ENCODE peak calls at places on chromosomes 1 and 21, in seven cellular contexts. F, M, C, O, Q, E and L are unnamed samples.

GRCh38 chr1:17525996-17526686 is 13.4 kb upstream of the ARHGEF10L start:
- DNase-seq in F (no peak), M (no peak), C (no peak), O (no peak), Q (no peak), E (no peak), L (no peak)

GRCh38 chr1:3443759-3444697 is 10.4 kb upstream of the ARHGEF16 start:
- DNase-seq in F (no peak), M (no peak), C (no peak), O (no peak), Q (no peak), E (no peak), L (no peak)

GRCh38 chr21:45078877-45079281 is 4.5 kb downstream of the ADARB1 start:
- DNase-seq in F (no peak), M (no peak), C (peak), O (peak), Q (peak), E (peak), L (peak)

GRCh38 chr1:27725374-27726172 is at the start of gene FAM76A:
- DNase-seq in F (peak), M (peak), C (peak), O (peak), Q (peak), E (peak), L (peak)

GRCh38 chr1:41447995-41448770 is 36.3 kb downstream of the EDN2 start:
- DNase-seq in F (no peak), M (no peak), C (no peak), O (no peak), Q (no peak), E (no peak), L (no peak)

GRCh38 chr1:14255231-14255630 is 343.3 kb upstream of the KAZN start:
- DNase-seq in F (no peak), M (no peak), C (no peak), O (no peak), Q (no peak), E (no peak), L (no peak)

GRCh38 chr21:46060596-46061061 is 37.3 kb upstream of the COL6A2 start:
- DNase-seq in F (peak), M (no peak), C (no peak), O (peak), Q (no peak), E (no peak), L (no peak)

GRCh38 chr1:234262754-234263105 is 110.5 kb upstream of the COA6 start:
- DNase-seq in F (no peak), M (no peak), C (no peak), O (no peak), Q (no peak), E (no peak), L (no peak)

GRCh38 chr1:232038704-232039103 is 412.1 kb downstream of the DISC1 start:
- DNase-seq in F (no peak), M (no peak), C (no peak), O (no peak), Q (no peak), E (no peak), L (no peak)

GRCh38 chr1:192311281-192311680 is 5.5 kb upstream of the RGS21 start:
- DNase-seq in F (peak), M (no peak), C (no peak), O (no peak), Q (no peak), E (no peak), L (no peak)

GRCh38 chr1:16720403-16721223 is 19.7 kb upstream of the RNU1-4 start:
- DNase-seq in F (no peak), M (no peak), C (no peak), O (peak), Q (no peak), E (no peak), L (no peak)

GRCh38 chr21:46183910-46184624 is at the start of gene SPATC1L:
- DNase-seq in F (peak), M (no peak), C (no peak), O (peak), Q (no peak), E (no peak), L (no peak)

GRCh38 chr1:30038134-30039025 is 685.0 kb downstream of the MATN1 start:
- DNase-seq in F (no peak), M (no peak), C (no peak), O (no peak), Q (no peak), E (no peak), L (no peak)

GRCh38 chr21:34499116-34499515 is 12.9 kb downstream of the KCNE1 start:
- DNase-seq in F (no peak), M (no peak), C (no peak), O (no peak), Q (no peak), E (no peak), L (no peak)

GRCh38 chr1:230271396-230272035 is 154.6 kb downstream of the PGBD5 start:
- DNase-seq in F (no peak), M (no peak), C (no peak), O (no peak), Q (no peak), E (no peak), L (no peak)

GRCh38 chr1:119276558-119276957 is 92.0 kb upstream of the HAO2 start:
- DNase-seq in F (no peak), M (no peak), C (no peak), O (peak), Q (no peak), E (no peak), L (no peak)

GRCh38 chr1:228434674-228435073 is 18.0 kb upstream of the TRIM17 start:
- DNase-seq in F (no peak), M (no peak), C (no peak), O (no peak), Q (no peak), E (no peak), L (no peak)

GRCh38 chr1:109773203-109773899 is 9.6 kb upstream of the EPS8L3 start:
- DNase-seq in F (peak), M (no peak), C (peak), O (peak), Q (peak), E (peak), L (peak)

GRCh38 chr1:224540535-224540934 is 75.6 kb upstream of the CNIH3 start:
- DNase-seq in F (no peak), M (no peak), C (no peak), O (no peak), Q (no peak), E (no peak), L (no peak)

GRCh38 chr1:167635941-167636340 is 5.9 kb downstream of the RCSD1 start:
- DNase-seq in F (no peak), M (no peak), C (no peak), O (no peak), Q (no peak), E (no peak), L (no peak)

GRCh38 chr21:45699251-45699942 is 55.9 kb downstream of the PCBP3 start:
- DNase-seq in F (no peak), M (no peak), C (no peak), O (peak), Q (no peak), E (no peak), L (no peak)

GRCh38 chr1:9233241-9233941 is 1.2 kb upstream of the H6PD start:
- DNase-seq in F (no peak), M (no peak), C (no peak), O (no peak), Q (no peak), E (no peak), L (no peak)

GRCh38 chr1:66777846-66778245 is 23.2 kb downstream of the INSL5 start:
- DNase-seq in F (no peak), M (no peak), C (no peak), O (no peak), Q (no peak), E (no peak), L (no peak)

GRCh38 chr1:15950763-15951295 is 25.1 kb downstream of the ZBTB17 start:
- DNase-seq in F (peak), M (no peak), C (no peak), O (peak), Q (peak), E (peak), L (peak)

GRCh38 chr1:55362558-55362957 is 147.4 kb upstream of the USP24 start:
- DNase-seq in F (no peak), M (no peak), C (no peak), O (no peak), Q (no peak), E (no peak), L (no peak)